ENCODE peak calls at places on chromosomes 4 and X, in four cellular contexts. Y, T, C and E are unnamed samples.

GRCh38 chr4:1793940-1794808 is 1.1 kb downstream of the FGFR3 start:
- DNase-seq in T (no peak), Y (peak; percentile 45), C (no peak), E (no peak)

GRCh38 chrX:17377047-17377692 is 2.2 kb downstream of the NHS start:
- DNase-seq in T (no peak), Y (peak; percentile 77), C (peak; percentile 63), E (no peak)

GRCh38 chr4:25767877-25768475 is 94.8 kb downstream of the SEL1L3 start:
- DNase-seq in T (no peak), C (no peak), Y (peak; percentile 82), E (no peak)

GRCh38 chrX:37454537-37455285 is 105.5 kb downstream of the PRRG1 start:
- DNase-seq in C (no peak), Y (peak; percentile 26), T (no peak), E (no peak)

GRCh38 chr4:175435437-175435836 is 376.6 kb downstream of the GPM6A start:
- DNase-seq in T (no peak), C (no peak), Y (no peak), E (no peak)

GRCh38 chr4:86294883-86295282 is 65.0 kb downstream of the MAPK10 start:
- DNase-seq in C (no peak), T (no peak), Y (no peak), E (no peak)

GRCh38 chr4:55549888-55550287 is 3.2 kb upstream of the CLOCK start:
- DNase-seq in T (no peak), C (no peak), Y (peak; percentile 86), E (no peak)

GRCh38 chrX:149987613-149988012 is 49.3 kb upstream of the EOLA2 start:
- DNase-seq in T (no peak), Y (no peak), C (no peak), E (no peak)

GRCh38 chrX:148310402-148311200 is 189.8 kb upstream of the AFF2 start:
- DNase-seq in Y (no peak), T (peak; percentile 23), C (no peak), E (no peak)

GRCh38 chr4:15544196-15544730 is 74.6 kb downstream of the CC2D2A start:
- DNase-seq in T (no peak), Y (no peak), C (no peak), E (no peak)

GRCh38 chr4:102344520-102344954 is 745 bp downstream of the SLC39A8 start:
- DNase-seq in C (peak; percentile 87), T (peak; percentile 56), Y (peak; percentile 75), E (peak; percentile 84)

GRCh38 chrX:106862972-106863688 is 40.0 kb downstream of the RIPPLY1 start:
- DNase-seq in T (no peak), Y (no peak), C (no peak), E (no peak)

DNA sequence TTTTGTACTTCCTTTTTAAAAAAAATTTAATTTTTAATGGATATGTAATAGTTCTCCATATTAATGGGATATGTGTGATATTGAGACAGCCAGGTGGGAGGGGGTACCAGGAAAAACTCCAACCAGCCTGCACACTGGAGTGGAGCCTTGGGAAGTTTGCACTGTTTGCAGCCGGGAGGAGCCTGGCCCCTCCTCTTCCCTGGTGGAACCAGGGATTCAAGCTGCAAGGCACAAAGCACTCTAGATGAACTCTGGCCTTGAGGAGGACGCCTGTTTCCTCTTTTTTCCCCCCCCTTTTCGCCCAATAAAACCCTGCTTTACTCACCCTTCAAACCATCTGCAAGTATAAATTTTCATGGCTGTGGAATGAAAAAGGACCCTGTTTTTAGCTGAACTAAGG is 48.2 kb upstream of the GC start:
- DNase-seq in C (no peak), Y (no peak), T (no peak), E (no peak)
- H3K27ac ChIP-seq in C (no peak overlapping the region), Y (no peak overlapping the region), T (no peak overlapping the region), E (no peak overlapping the region)

GRCh38 chr4:76615999-76616398 is 181.0 kb downstream of the SHROOM3 start:
- DNase-seq in C (no peak), T (no peak), Y (no peak), E (no peak)
- H3K4me1 ChIP-seq in C (peaks cover 5% of the 10 kb centered on the region), T (no peaks in the 10 kb centered on the region), Y (peaks cover 65% of the 10 kb centered on the region), E (peaks cover 12% of the 10 kb centered on the region)

GRCh38 chr4:3305610-3306371 is 13.0 kb downstream of the RGS12 start:
- DNase-seq in Y (peak; percentile 77), T (no peak), C (peak; percentile 49), E (peak; percentile 32)
- H3K27ac ChIP-seq in Y (no peak overlapping the region), T (no peak overlapping the region), C (peak overlapping the region; percentile 30), E (peak overlapping the region; percentile 47)

GRCh38 chrX:112696506-112696905 is 16.8 kb upstream of the LHFPL1 start:
- DNase-seq in Y (peak; percentile 46), C (no peak), T (no peak), E (no peak)

GRCh38 chrX:112694811-112695210 is 15.1 kb upstream of the LHFPL1 start:
- DNase-seq in T (no peak), Y (no peak), C (no peak), E (no peak)

GRCh38 chrX:112695494-112695893 is 15.8 kb upstream of the LHFPL1 start:
- DNase-seq in Y (no peak), C (no peak), T (no peak), E (no peak)

GRCh38 chrX:112691361-112691760 is 11.6 kb upstream of the LHFPL1 start:
- DNase-seq in C (no peak), T (no peak), Y (no peak), E (no peak)

GRCh38 chrX:112694062-112694461 is 14.3 kb upstream of the LHFPL1 start:
- DNase-seq in T (no peak), C (no peak), Y (no peak), E (no peak)
- H3K4me1 ChIP-seq in T (no peaks in the 10 kb centered on the region), C (no peaks in the 10 kb centered on the region), Y (no peaks in the 10 kb centered on the region), E (no peaks in the 10 kb centered on the region)

GRCh38 chr4:151103758-151104157 is 4.3 kb downstream of the RPS3A start:
- DNase-seq in Y (no peak), T (no peak), C (no peak), E (no peak)
- H3K27ac ChIP-seq in Y (no peak overlapping the region), T (no peak overlapping the region), C (no peak overlapping the region), E (no peak overlapping the region)

GRCh38 chr4:159268607-159269006 is 165.7 kb downstream of the RAPGEF2 start:
- DNase-seq in Y (peak; percentile 63), C (no peak), T (no peak), E (no peak)
- H3K4me1 ChIP-seq in Y (peaks cover 29% of the 10 kb centered on the region), C (peaks cover 22% of the 10 kb centered on the region), T (no peaks in the 10 kb centered on the region), E (peaks cover 37% of the 10 kb centered on the region)

DNA sequence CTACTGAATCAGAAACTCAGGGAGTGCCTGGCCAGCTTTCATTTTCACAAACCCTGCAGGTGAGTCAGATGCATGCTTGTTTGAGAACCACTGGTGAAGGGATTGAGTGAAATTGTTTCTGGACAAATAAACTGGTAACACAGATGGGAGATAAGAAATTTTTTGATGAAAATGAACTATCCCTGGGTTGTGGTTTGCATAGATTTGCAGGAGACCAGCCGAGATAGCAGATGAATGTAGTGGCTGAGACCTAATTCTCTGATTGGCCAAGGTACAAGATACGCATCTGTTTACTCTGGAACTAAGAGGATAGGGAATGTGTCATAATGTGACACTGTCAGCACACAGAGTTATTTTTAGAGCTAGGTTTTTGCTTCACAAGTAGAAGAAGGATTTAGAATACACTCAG is 117.8 kb upstream of the NOCT start:
- DNase-seq in Y (peak; percentile 87), C (no peak), T (no peak), E (no peak)
- H3K27ac ChIP-seq in Y (peak overlapping the region; percentile 64), C (no peak overlapping the region), T (no peak overlapping the region), E (no peak overlapping the region)

GRCh38 chrX:136783159-136783558 is 2.4 kb upstream of the ARHGEF6 start:
- DNase-seq in Y (no peak), T (no peak), C (no peak), E (no peak)
- H3K4me1 ChIP-seq in Y (peaks cover 2% of the 10 kb centered on the region), T (peaks cover 35% of the 10 kb centered on the region), C (no peaks in the 10 kb centered on the region), E (peaks cover 10% of the 10 kb centered on the region)